ENCODE peak calls at places on chromosomes 5 and 9, in six cellular contexts. R, E, K, C, F and Y are unnamed samples.

GRCh38 chr5:87405472-87406155 is 7.1 kb downstream of the CCNH start:
- DNase-seq in R (no peak), E (no peak), K (no peak), C (no peak), F (no peak), Y (no peak)

GRCh38 chr9:132150256-132150655 is 11.6 kb upstream of the NTNG2 start:
- DNase-seq in R (no peak), E (no peak), K (no peak), C (no peak), F (no peak), Y (no peak)

GRCh38 chr9:124450241-124450924 is at the start of gene ADGRD2:
- DNase-seq in R (peak; percentile 95), E (peak; percentile 70), K (no peak), C (peak; percentile 93), F (no peak), Y (no peak)

GRCh38 chr9:78654324-78654723 is 357.4 kb downstream of the PSAT1 start:
- DNase-seq in R (no peak), E (no peak), K (no peak), C (no peak), F (no peak), Y (no peak)

GRCh38 chr9:98146101-98146991 is 27.3 kb upstream of the TRIM14 start:
- DNase-seq in R (peak; percentile 75), E (no peak), K (peak; percentile 89), C (no peak), F (peak; percentile 94), Y (peak; percentile 36)

GRCh38 chr5:177555665-177556064 is 1.3 kb upstream of the FAM193B start:
- DNase-seq in R (no peak), E (no peak), K (no peak), C (no peak), F (no peak), Y (no peak)

GRCh38 chr5:171622010-171622409 is 163.6 kb upstream of the SMIM23 start:
- DNase-seq in R (peak; percentile 57), E (no peak), K (no peak), C (no peak), F (no peak), Y (no peak)

GRCh38 chr5:137752873-137753226 is 1.3 kb downstream of the HNRNPA0 start:
- DNase-seq in R (no peak), E (no peak), K (no peak), C (peak; percentile 38), F (peak; percentile 17), Y (no peak)

GRCh38 chr5:82938901-82939300 is 138.3 kb downstream of the TMEM167A start:
- DNase-seq in R (no peak), E (no peak), K (no peak), C (no peak), F (no peak), Y (no peak)

GRCh38 chr5:129853588-129853987 is 50.7 kb upstream of the CHSY3 start:
- DNase-seq in R (no peak), E (no peak), K (no peak), C (no peak), F (no peak), Y (no peak)

GRCh38 chr5:30279237-30279636 is 914.2 kb upstream of the CDH6 start:
- DNase-seq in R (no peak), E (no peak), K (no peak), C (no peak), F (no peak), Y (no peak)

GRCh38 chr9:74645007-74645639 is 148.0 kb downstream of the RORB start:
- DNase-seq in R (peak; percentile 32), E (no peak), K (no peak), C (peak; percentile 6), F (peak; percentile 18), Y (no peak)

GRCh38 chr9:108665856-108666784 is 189.7 kb downstream of the ACTL7B start:
- DNase-seq in R (no peak), E (no peak), K (no peak), C (no peak), F (peak; percentile 68), Y (no peak)

GRCh38 chr5:14574891-14575496 is 6.6 kb upstream of the OTULINL start:
- DNase-seq in R (no peak), E (no peak), K (peak; percentile 87), C (no peak), F (no peak), Y (no peak)

GRCh38 chr5:132266031-132266835 is 8.7 kb downstream of the PDLIM4 start:
- DNase-seq in R (no peak), E (no peak), K (no peak), C (no peak), F (no peak), Y (no peak)

GRCh38 chr5:115666023-115666422 is 40.2 kb upstream of the TMED7 start:
- DNase-seq in R (no peak), E (no peak), K (no peak), C (no peak), F (no peak), Y (no peak)

GRCh38 chr5:147464211-147464610 is 45.7 kb downstream of the DPYSL3 start:
- DNase-seq in R (no peak), E (no peak), K (no peak), C (no peak), F (peak; percentile 11), Y (no peak)

DNA sequence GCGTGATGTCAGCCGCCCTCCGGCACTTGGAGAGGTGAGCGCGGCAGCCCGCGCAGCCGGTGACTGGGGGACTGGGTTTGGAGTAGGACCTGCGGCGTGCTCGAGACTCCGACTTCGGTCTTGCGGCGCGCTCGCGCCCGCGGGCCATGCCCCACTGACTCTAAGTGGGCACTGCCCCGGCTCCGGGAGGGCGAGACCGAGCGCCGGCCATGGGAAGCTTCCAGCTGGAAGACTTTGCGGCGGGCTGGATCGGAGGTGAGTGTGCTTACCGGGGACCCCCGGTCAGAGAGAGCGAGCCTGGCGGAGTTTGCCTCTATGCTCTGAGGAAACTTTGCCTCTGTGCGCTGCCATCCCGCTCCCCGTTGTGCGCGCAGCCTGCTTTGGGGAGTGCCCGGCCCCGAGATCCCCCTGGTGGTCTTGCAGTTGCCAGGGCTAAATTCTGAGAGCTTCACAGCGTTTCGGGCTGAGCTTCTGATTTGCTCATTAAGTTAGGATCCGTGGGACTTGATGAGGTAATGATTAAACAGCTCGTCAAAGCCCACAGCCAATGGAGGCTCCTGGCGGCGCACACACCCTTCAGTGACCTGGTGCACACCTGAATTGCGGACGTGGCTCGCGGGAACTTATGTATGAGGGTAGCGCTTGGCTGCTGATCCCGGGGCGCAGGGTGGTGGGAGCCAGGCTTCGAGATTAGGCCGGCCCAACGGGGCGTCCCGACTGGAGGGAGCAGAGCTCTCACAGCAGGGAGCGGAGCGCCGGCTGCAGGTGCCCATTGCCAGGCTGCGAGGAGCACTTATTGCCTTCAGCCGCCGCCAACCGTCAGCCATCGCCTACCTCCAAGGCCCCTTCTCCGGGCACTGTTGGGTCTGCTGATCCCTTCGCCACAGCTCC is at the start of gene SLC25A48:
- DNase-seq in R (peak; percentile 80), E (peak; percentile 75), K (no peak), C (peak; percentile 78), F (peak; percentile 52), Y (no peak)
- TF ChIP-seq GABPA in R (no peak), E (peak; percentile 47), K (no peak), C (no peak), F (no peak), Y (no peak)

GRCh38 chr9:69542942-69543704 is 129.0 kb downstream of the APBA1 start:
- DNase-seq in R (peak; percentile 61), E (no peak), K (no peak), C (no peak), F (no peak), Y (no peak)
- TF ChIP-seq GABPA in R (no peak), E (no peak), K (no peak), C (no peak), F (no peak), Y (no peak)

GRCh38 chr5:155728857-155729683 is 597.9 kb upstream of the SGCD start:
- DNase-seq in R (peak; percentile 25), E (no peak), K (no peak), C (no peak), F (no peak), Y (no peak)

GRCh38 chr5:155728146-155728856 is 598.7 kb upstream of the SGCD start:
- DNase-seq in R (peak; percentile 83), E (no peak), K (no peak), C (no peak), F (no peak), Y (no peak)

GRCh38 chr5:155732587-155733376 is 594.2 kb upstream of the SGCD start:
- DNase-seq in R (no peak), E (no peak), K (no peak), C (no peak), F (no peak), Y (no peak)

GRCh38 chr5:155727512-155728145 is 599.3 kb upstream of the SGCD start:
- DNase-seq in R (no peak), E (no peak), K (no peak), C (no peak), F (no peak), Y (no peak)

DNA sequence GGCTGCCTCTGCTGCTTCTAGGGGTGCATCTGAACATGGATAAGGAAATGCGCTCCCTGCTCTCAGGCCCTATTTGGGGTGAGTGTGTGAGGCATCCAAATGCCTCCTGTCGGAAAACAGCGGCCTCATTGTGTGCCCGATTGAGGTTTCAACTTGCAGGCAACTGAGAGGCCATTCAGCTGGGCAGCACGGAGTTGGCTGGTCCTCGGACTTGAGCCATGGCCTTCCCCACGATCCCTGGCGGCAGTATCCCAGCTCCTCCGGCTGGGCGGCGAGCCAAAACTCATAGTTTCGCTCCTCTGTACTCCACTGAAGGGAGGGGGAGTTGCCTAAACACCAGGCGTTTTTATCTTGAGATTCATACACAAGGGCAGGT is 597.3 kb upstream of the SGCD start:
- DNase-seq in R (peak; percentile 26), E (no peak), K (no peak), C (no peak), F (no peak), Y (no peak)
- TF ChIP-seq GABPA in R (no peak), E (no peak), K (no peak), C (no peak), F (no peak), Y (no peak)

DNA sequence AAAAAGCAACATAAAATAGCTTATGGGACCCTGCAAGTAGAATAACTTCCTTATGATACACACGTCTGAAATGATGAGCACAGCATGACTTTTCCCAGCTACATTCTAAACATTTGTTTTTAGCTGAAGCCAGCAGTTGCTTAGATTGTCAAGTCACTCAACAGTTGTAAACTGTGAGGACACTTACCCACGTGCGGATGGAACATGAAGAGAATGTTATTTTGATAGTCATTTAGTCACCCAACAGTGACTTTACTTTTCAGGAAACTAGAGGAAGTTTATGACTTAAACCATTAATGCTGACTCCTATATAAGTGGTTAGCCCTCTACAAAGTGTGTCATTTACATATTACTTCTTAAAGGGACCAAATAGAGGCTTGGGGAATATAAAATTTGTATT is 3.0 kb downstream of the HACD4 start:
- DNase-seq in R (no peak), E (no peak), K (no peak), C (no peak), F (no peak), Y (no peak)
- TF ChIP-seq GABPA in R (no peak), E (no peak), K (no peak), C (no peak), F (no peak), Y (no peak)

GRCh38 chr9:16315720-16316119 is 554.8 kb downstream of the BNC2 start:
- DNase-seq in R (no peak), E (no peak), K (no peak), C (no peak), F (no peak), Y (no peak)
- TF ChIP-seq GABPA in R (no peak), E (no peak), K (no peak), C (no peak), F (no peak), Y (no peak)